ENCODE peak calls at places on chromosomes 12 and 14, in seven cellular contexts. N is choroid plexus epithelial cell, Z is fibroblast of lung, U is GM20000, V is AG10803, W is AG09319, Y is AG04450. L is an unnamed sample.

GRCh38 chr12:103169-103981 is 36.8 kb downstream of the IQSEC3 start:
- DNase-seq in W (no peak), N (no peak), U (no peak), V (no peak), Z (no peak), Y (no peak), L (no peak)

GRCh38 chr14:72892879-72893635 is 844 bp downstream of the DPF3 start:
- DNase-seq in Z (peak), V (no peak), N (peak), W (no peak), Y (no peak), U (peak), L (peak)

GRCh38 chr12:12210983-12211382 is 55.9 kb downstream of the LRP6 start:
- DNase-seq in N (no peak), V (no peak), Z (no peak), U (no peak), Y (no peak), W (no peak), L (no peak)

GRCh38 chr12:112855375-112855774 is 51.4 kb upstream of the OAS1 start:
- DNase-seq in Y (no peak), V (no peak), Z (no peak), W (no peak), U (peak), N (peak), L (no peak)

GRCh38 chr14:81565441-81566290 is 32.0 kb upstream of the SEL1L start:
- DNase-seq in Z (no peak), N (peak), V (peak), U (peak), Y (no peak), W (no peak), L (no peak)

GRCh38 chr14:104239185-104239775 is 100.9 kb downstream of the KIF26A start:
- DNase-seq in U (no peak), N (no peak), Y (no peak), W (no peak), Z (no peak), V (no peak), L (peak)

GRCh38 chr14:99718031-99718810 is 34.1 kb downstream of the CYP46A1 start:
- DNase-seq in V (no peak), Y (no peak), U (peak), Z (no peak), W (no peak), N (no peak), L (no peak)

GRCh38 chr12:34400423-34400881 is 378.2 kb downstream of the ALG10 start:
- DNase-seq in W (no peak), U (peak), N (no peak), Z (no peak), V (no peak), Y (no peak), L (peak)

GRCh38 chr14:78335531-78335930 is 165.4 kb downstream of the NRXN3 start:
- DNase-seq in N (no peak), Z (no peak), Y (no peak), W (no peak), V (no peak), U (no peak), L (no peak)

GRCh38 chr14:50020799-50021198 is 95.6 kb downstream of the VCPKMT start:
- DNase-seq in Y (no peak), V (no peak), Z (peak), N (peak), U (no peak), W (no peak), L (no peak)

GRCh38 chr14:105980224-105980623 is 453.8 kb downstream of the TMEM121 start:
- DNase-seq in V (peak), W (no peak), N (no peak), Y (no peak), U (no peak), Z (no peak), L (no peak)

GRCh38 chr14:75689012-75689411 is 28.0 kb downstream of the TTLL5 start:
- DNase-seq in W (peak), U (no peak), V (peak), Y (no peak), Z (peak), N (peak), L (no peak)

GRCh38 chr14:50469982-50470381 is 62.4 kb downstream of the MAP4K5 start:
- DNase-seq in Y (no peak), W (no peak), V (no peak), N (no peak), Z (no peak), U (no peak), L (no peak)

GRCh38 chr12:54987611-54988231 is 3.2 kb upstream of the TESPA1 start:
- DNase-seq in W (no peak), V (no peak), N (no peak), U (no peak), Y (no peak), Z (no peak), L (no peak)

GRCh38 chr12:6375269-6376078 is at the start of gene SCNN1A:
- DNase-seq in U (no peak), N (no peak), V (no peak), W (no peak), Y (no peak), Z (no peak), L (no peak)

GRCh38 chr12:57268264-57268663 is 17.3 kb upstream of the STAC3 start:
- DNase-seq in Z (peak), N (no peak), U (no peak), V (no peak), Y (no peak), W (no peak), L (no peak)

GRCh38 chr12:851913-852312 is 97.6 kb downstream of the RAD52 start:
- DNase-seq in Z (peak), W (peak), V (peak), Y (peak), U (no peak), N (peak), L (no peak)

GRCh38 chr14:75280831-75281690 is 2.4 kb downstream of the FOS start:
- DNase-seq in W (no peak), U (no peak), Y (no peak), V (peak), Z (peak), N (peak), L (no peak)

GRCh38 chr14:23346693-23347405 is 5.8 kb downstream of the SLC22A17 start:
- DNase-seq in U (no peak), V (no peak), N (no peak), Z (no peak), Y (no peak), W (no peak), L (no peak)

GRCh38 chr12:88298761-88299242 is 156.7 kb downstream of the TMTC3 start:
- DNase-seq in N (peak), U (no peak), Y (no peak), Z (peak), W (no peak), V (peak), L (no peak)

GRCh38 chr12:57726151-57726883 is 12.2 kb downstream of the AGAP2 start:
- DNase-seq in Y (peak), U (peak), N (peak), V (peak), Z (peak), W (peak), L (peak)

GRCh38 chr14:26966942-26967341 is 369.1 kb upstream of the NOVA1 start:
- DNase-seq in W (no peak), V (no peak), Y (no peak), Z (peak), N (peak), U (no peak), L (no peak)

GRCh38 chr12:91989143-91989542 is 156.5 kb downstream of the BTG1 start:
- DNase-seq in U (no peak), W (no peak), Y (no peak), Z (no peak), N (no peak), V (no peak), L (no peak)

GRCh38 chr12:27213304-27213703 is 30.8 kb upstream of the STK38L start:
- DNase-seq in U (no peak), W (no peak), Y (no peak), N (no peak), Z (no peak), V (no peak), L (no peak)

GRCh38 chr12:7935773-7936581 is at the start of gene SLC2A3:
- DNase-seq in V (peak), W (peak), N (peak), Z (peak), Y (peak), U (peak), L (no peak)

GRCh38 chr14:20998674-20999366 is at the start of gene SLC39A2:
- DNase-seq in W (peak), N (peak), Z (peak), Y (no peak), V (peak), U (no peak), L (no peak)

GRCh38 chr12:24489939-24490338 is 459.0 kb downstream of the BCAT1 start:
- DNase-seq in N (no peak), Y (no peak), W (no peak), U (no peak), Z (no peak), V (no peak), L (no peak)

GRCh38 chr12:31325524-31325875 is 450 bp downstream of the SINHCAF start:
- DNase-seq in N (no peak), Z (no peak), W (no peak), Y (no peak), U (peak), V (no peak), L (no peak)

GRCh38 chr14:93186961-93187360 is 1.8 kb downstream of the LYSET start:
- DNase-seq in Z (no peak), Y (no peak), V (no peak), N (no peak), W (no peak), U (no peak), L (no peak)

GRCh38 chr12:42605685-42606084 is 16.1 kb upstream of the PRICKLE1 start:
- DNase-seq in U (no peak), N (no peak), V (no peak), W (no peak), Z (no peak), Y (no peak), L (no peak)

GRCh38 chr12:115070313-115070712 is 386.3 kb upstream of the TBX3 start:
- DNase-seq in W (no peak), V (no peak), Z (peak), Y (no peak), N (no peak), U (no peak), L (no peak)

GRCh38 chr14:69287096-69287991 is 27.4 kb downstream of the GALNT16 start:
- DNase-seq in V (no peak), U (no peak), N (peak), Y (no peak), Z (peak), W (no peak), L (no peak)

GRCh38 chr14:101072531-101072930 is 169.0 kb upstream of the RTL1 start:
- DNase-seq in Y (no peak), N (peak), W (no peak), U (no peak), V (no peak), Z (peak), L (peak)

GRCh38 chr12:106245767-106246166 is 2.1 kb downstream of the CKAP4 start:
- DNase-seq in U (no peak), Z (peak), W (no peak), V (peak), N (peak), Y (no peak), L (no peak)

GRCh38 chr12:111766608-111767361 is at the start of gene ALDH2:
- DNase-seq in N (peak), V (peak), U (peak), W (no peak), Y (no peak), Z (peak), L (peak)

DNA sequence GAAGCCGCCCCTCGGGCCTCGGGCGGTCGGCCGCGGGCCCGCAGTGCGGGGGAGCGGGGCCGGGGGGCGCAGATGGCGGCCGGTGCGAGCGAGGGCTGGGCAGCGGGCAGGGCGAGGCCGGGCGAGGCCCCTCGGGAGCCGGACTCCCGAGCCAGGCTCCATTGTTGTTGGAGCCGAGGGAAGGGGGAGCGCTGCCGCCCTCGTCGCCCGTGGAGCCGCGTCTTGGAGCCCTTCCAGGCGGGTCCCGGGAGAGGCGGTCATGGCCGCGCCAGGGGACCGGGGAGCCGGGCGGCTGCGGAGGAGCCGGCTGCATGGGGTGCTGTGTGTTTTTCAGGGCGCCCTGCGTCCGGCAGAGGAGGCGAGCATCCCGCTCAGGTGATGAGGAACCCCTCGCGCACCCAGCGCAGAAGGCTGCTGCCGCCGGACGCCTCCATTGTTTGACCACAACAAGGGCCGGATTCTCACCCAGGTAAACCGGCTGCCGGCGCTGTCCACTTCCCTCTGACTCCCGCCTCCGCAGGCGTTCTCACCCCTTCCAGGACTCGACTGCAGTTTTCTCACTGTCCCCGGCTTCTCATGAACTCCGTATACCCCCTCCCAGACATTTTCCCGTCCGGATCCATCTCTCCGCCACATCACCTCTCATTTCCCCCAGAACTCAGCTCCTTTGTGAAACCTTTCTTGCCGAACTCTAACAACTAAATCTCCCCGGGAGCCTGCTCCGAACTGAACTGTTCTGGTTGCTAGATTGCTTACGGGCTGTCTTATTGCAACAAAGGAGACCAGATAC is 732 bp downstream of the ZNF664 start:
- DNase-seq in U (peak), V (peak), Z (peak), W (no peak), Y (no peak), N (no peak), L (peak)
- TF ChIP-seq CTCF in U (no peak), V (no peak), Z (no peak), W (no peak), Y (no peak), N (no peak), L (no peak)

DNA sequence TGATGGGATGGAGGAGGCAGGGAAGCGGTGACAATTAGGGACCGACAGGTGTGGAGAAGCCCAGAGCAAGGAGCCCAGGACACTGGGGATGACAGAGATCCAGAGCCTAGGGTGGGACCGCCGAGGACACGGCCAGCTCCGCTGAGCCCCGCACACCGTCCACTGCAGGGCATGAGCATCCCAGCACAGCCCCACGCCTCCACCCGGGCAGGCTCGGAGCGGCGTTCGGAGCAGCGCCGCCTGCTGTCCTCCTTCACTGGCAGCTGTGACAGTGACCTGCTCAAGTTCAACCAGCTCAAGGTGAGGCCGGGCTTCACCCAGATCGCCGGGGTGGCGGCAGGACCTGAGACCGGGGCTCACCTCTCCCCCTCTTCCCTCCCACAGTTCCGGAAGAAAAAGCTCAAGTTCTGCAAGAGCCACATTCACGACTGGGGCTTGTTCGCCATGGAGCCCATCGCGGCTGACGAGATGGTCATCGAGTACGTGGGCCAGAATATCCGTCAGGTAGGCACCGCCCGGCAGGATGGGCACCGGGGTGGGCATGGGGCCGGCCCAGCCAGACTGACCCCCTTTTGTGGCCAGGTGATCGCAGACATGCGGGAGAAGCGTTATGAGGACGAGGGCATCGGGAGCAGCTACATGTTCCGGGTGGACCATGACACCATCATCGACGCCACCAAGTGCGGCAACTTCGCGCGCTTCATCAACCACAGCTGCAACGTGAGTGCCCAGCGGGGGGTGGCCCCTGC is 23.7 kb downstream of the SETD1B start:
- DNase-seq in N (no peak), W (no peak), Y (no peak), U (no peak), Z (no peak), V (no peak), L (no peak)
- TF ChIP-seq CTCF in N (no peak), W (no peak), Y (no peak), U (no peak), Z (no peak), V (no peak), L (no peak)

GRCh38 chr14:61343991-61344405 is 22.6 kb downstream of the PRKCH start:
- DNase-seq in V (no peak), U (no peak), W (no peak), N (no peak), Z (no peak), Y (no peak), L (no peak)

GRCh38 chr14:61344437-61345143 is 23.2 kb downstream of the PRKCH start:
- DNase-seq in W (no peak), Y (no peak), N (no peak), U (no peak), Z (no peak), V (no peak), L (no peak)

GRCh38 chr14:61342486-61342885 is 21.1 kb downstream of the PRKCH start:
- DNase-seq in N (no peak), U (no peak), W (no peak), Z (no peak), V (no peak), Y (no peak), L (no peak)

GRCh38 chr14:61342941-61343340 is 21.6 kb downstream of the PRKCH start:
- DNase-seq in W (no peak), Y (no peak), N (no peak), U (no peak), V (no peak), Z (no peak), L (no peak)

GRCh38 chr14:61343471-61343870 is 22.1 kb downstream of the PRKCH start:
- DNase-seq in Y (no peak), W (no peak), N (no peak), V (no peak), U (no peak), Z (no peak), L (no peak)
- TF ChIP-seq CTCF in Y (no peak), W (no peak), N (no peak), V (no peak), U (no peak), Z (no peak), L (no peak)

DNA sequence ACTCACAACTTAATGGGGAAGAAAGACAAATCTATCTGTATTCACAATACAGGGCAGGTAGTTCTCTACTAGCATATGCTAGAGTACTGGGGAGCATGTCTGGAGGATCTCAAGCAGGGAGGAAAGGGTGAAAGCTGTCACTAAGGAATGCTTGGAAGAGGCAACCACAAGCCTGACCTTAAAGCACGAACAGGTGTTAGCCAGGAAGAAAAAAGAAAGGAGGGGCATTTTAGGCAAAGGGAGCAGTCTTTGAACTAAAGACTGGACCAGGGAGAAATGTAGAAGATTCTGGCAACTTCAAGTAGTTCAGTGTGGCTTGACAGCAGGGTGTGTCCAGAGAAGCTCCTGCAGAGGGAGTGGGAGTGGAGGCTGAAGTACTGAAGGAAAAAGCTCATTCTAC is 50.9 kb downstream of the AP5M1 start:
- DNase-seq in V (no peak), N (peak), Y (no peak), W (no peak), Z (no peak), U (no peak), L (no peak)
- TF ChIP-seq CTCF in V (no peak), N (no peak), Y (no peak), W (no peak), Z (no peak), U (no peak), L (no peak)

DNA sequence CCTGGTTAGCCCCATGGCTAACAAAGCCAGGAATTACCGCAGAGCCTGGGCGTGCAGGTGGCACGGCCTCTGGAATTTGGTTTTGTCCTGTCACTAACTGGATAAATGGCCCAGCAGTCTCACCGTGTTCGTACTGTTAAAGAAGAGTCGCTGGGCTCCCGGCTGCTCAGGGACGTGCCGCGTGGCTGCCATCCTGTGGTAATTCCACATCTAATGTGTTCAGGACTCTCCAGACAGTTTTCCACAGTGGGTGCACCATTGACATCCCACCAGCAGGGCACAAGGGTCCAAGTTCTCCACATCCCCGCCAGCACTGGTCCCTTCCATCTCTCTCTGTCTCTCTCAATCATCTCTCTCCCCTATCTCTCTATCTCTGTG is 19.6 kb downstream of the NOC4L start:
- DNase-seq in N (no peak), V (no peak), W (no peak), Y (no peak), Z (no peak), U (no peak), L (no peak)
- TF ChIP-seq CTCF in N (peak), V (peak), W (peak), Y (peak), Z (peak), U (no peak), L (peak)

GRCh38 chr12:51533799-51534198 is 57.2 kb upstream of the SCN8A start:
- DNase-seq in Z (peak), V (peak), N (peak), Y (no peak), U (no peak), W (no peak), L (no peak)
- TF ChIP-seq CTCF in Z (peak), V (peak), N (peak), Y (peak), U (no peak), W (peak), L (no peak)

GRCh38 chr14:102164241-102164641 is 24.5 kb downstream of the WDR20 start:
- DNase-seq in V (peak), Y (no peak), U (no peak), N (peak), Z (peak), W (no peak), L (no peak)
- TF ChIP-seq CTCF in V (no peak), Y (no peak), U (no peak), N (no peak), Z (no peak), W (no peak), L (no peak)

GRCh38 chr12:67068204-67068731 is 200.9 kb upstream of the CAND1 start:
- DNase-seq in W (no peak), Z (no peak), U (no peak), N (no peak), Y (no peak), V (no peak), L (no peak)
- TF ChIP-seq CTCF in W (no peak), Z (no peak), U (no peak), N (no peak), Y (no peak), V (no peak), L (peak)